ENCODE peak calls at places on chromosomes 13 and 19, in six cellular contexts. Z is heart left ventricle; N is suprapubic skin; M is CD8-positive, alpha-beta memory T cell; X is ovary; L is mammary epithelial cell. W is an unnamed sample. For H3K4me1, the result is how much of the 10 kb centered on the place peaks cover.

GRCh38 chr19:43300876-43301765 is 31.8 kb upstream of the PSG9 start:
- DNase-seq in Z (no peak), M (no peak), L (no peak), N (no peak), X (no peak), W (no peak)

GRCh38 chr19:54469496-54469934 is 3.6 kb downstream of the CDC42EP5 start:
- DNase-seq in Z (peak), L (no peak), X (peak), M (no peak), N (peak), W (no peak)

GRCh38 chr19:37877147-37877546 is 29.2 kb downstream of the WDR87 start:
- DNase-seq in M (no peak), Z (no peak), L (no peak), X (no peak), N (no peak), W (no peak)

GRCh38 chr19:31054430-31054829 is 294.8 kb downstream of the TSHZ3 start:
- DNase-seq in X (no peak), N (no peak), M (no peak), L (peak), Z (peak), W (no peak)

GRCh38 chr13:32748305-32748704 is 162.1 kb downstream of the PDS5B start:
- DNase-seq in M (no peak), Z (no peak), N (no peak), X (no peak), L (no peak), W (no peak)

GRCh38 chr13:101473458-101473857 is 21.0 kb downstream of the ITGBL1 start:
- DNase-seq in Z (no peak), N (peak), M (no peak), L (peak), X (no peak), W (no peak)

GRCh38 chr19:17348700-17349099 is 11.3 kb downstream of the GTPBP3 start:
- DNase-seq in L (peak), N (peak), M (no peak), Z (peak), X (peak), W (peak)

GRCh38 chr13:42855416-42855815 is 74.0 kb downstream of the FAM216B start:
- DNase-seq in Z (no peak), M (no peak), N (no peak), L (no peak), X (no peak), W (no peak)

GRCh38 chr19:18647371-18647767 is 10.5 kb downstream of the KLHL26 start:
- DNase-seq in Z (no peak), L (no peak), X (no peak), N (no peak), M (no peak), W (no peak)

GRCh38 chr19:48982280-48982679 is 10.8 kb downstream of the GYS1 start:
- DNase-seq in Z (no peak), L (no peak), N (no peak), X (no peak), M (no peak), W (no peak)

GRCh38 chr19:17865364-17866311 is 5.9 kb downstream of the RPL18A start:
- DNase-seq in N (no peak), M (no peak), L (peak), X (no peak), Z (no peak), W (no peak)

GRCh38 chr19:15294591-15294990 is 37.7 kb downstream of the BRD4 start:
- DNase-seq in N (no peak), Z (no peak), X (peak), M (no peak), L (no peak), W (no peak)
- H3K4me1 ChIP-seq in N (half or more), Z (half or more), X (half or more), M (half or more), L (half or more), W (under half)

DNA sequence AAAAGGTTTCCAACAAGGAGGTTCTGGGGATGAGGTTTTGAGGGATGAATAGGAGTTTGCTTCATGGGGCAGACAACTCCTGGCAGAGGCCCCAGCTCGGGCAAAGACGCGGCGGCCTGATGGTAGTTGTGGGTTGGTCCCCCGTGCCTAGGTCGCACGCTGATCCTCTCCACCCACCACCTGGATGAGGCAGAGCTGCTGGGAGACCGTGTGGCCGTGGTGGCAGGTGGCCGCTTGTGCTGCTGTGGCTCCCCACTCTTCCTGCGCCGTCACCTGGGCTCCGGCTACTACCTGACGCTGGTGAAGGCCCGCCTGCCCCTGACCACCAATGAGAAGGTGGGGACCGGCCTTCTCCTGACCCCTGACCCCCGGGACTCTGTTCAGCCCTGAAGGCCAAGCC is 11.9 kb downstream of the ABCA7 start:
- DNase-seq in X (no peak), L (no peak), N (no peak), Z (no peak), M (no peak), W (no peak)
- H3K27ac ChIP-seq in X (no peak), L (no peak), N (no peak), Z (no peak), M (no peak), W (no peak)

GRCh38 chr19:36169084-36169760 is 17.0 kb upstream of the COX7A1 start:
- DNase-seq in Z (no peak), L (no peak), M (no peak), X (no peak), N (no peak), W (no peak)
- H3K4me3 ChIP-seq in Z (no peak), L (no peak), M (no peak), X (no peak), N (no peak), W (no peak)

GRCh38 chr19:10291554-10292205 is 1.9 kb downstream of the ICAM5 start:
- DNase-seq in L (peak), M (no peak), Z (no peak), X (no peak), N (no peak), W (no peak)

GRCh38 chr19:10289836-10290438 is at the start of gene ICAM5:
- DNase-seq in N (no peak), L (no peak), X (no peak), Z (no peak), M (no peak), W (no peak)

GRCh38 chr19:10290876-10291553 is 1.3 kb downstream of the ICAM5 start:
- DNase-seq in M (peak), Z (peak), N (peak), X (peak), L (peak), W (no peak)

GRCh38 chr19:10289167-10289835 is 451 bp upstream of the ICAM5 start:
- DNase-seq in N (no peak), X (no peak), L (no peak), M (peak), Z (no peak), W (no peak)

DNA sequence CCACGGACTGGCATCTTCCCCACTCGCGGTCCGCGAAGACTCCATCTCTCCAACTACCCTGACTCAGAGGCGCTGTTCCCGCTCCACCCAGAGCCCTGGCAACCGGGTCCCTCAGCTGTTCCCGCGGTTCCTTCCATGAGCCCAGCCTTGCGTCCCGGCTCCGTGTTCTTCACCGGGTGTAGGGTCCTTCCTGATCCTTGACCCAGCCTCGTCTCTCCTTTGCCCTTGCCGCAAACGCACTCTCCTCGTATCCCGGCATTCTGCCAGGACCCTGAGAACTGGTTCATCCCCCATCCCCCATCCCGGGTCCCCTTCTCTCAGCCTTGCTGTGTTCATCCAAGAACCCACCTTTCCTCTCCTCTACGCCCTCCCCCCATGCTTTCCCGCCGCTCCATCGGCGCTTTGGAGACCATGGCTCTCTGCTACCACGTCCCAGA is 705 bp downstream of the ICAM5 start:
- DNase-seq in L (no peak), Z (no peak), X (no peak), N (peak), M (no peak), W (no peak)
- H3K4me1 ChIP-seq in L (under half), Z (under half), X (under half), N (half or more), M (half or more), W (under half)